ENCODE peak calls at places on chromosomes 1 and 21, in nine cellular contexts. P, R, Z, H, K, J, L, W and Y are unnamed samples.

GRCh38 chr1:193850745-193851144 is 664.3 kb upstream of the B3GALT2 start:
- DNase-seq in P (no peak), R (peak; percentile 4), Z (no peak), H (no peak), K (no peak), J (no peak), L (no peak), W (no peak), Y (no peak)

GRCh38 chr1:50418600-50419109 is 4.6 kb downstream of the DMRTA2 start:
- DNase-seq in P (no peak), R (no peak), Z (no peak), H (no peak), K (peak; percentile 18), J (peak; percentile 54), L (no peak), W (no peak), Y (no peak)

GRCh38 chr1:150875197-150876110 is 945 bp downstream of the ARNT start:
- DNase-seq in P (peak; percentile 27), R (peak; percentile 26), Z (no peak), H (peak; percentile 45), K (peak; percentile 14), J (no peak), L (peak; percentile 52), W (no peak), Y (no peak)

GRCh38 chr1:16267690-16268180 is 30.8 kb upstream of the CPLANE2 start:
- DNase-seq in P (no peak), R (no peak), Z (no peak), H (no peak), K (no peak), J (no peak), L (no peak), W (no peak), Y (no peak)

GRCh38 chr21:46100426-46100825 is 2.5 kb downstream of the COL6A2 start:
- DNase-seq in P (no peak), R (peak; percentile 76), Z (no peak), H (peak; percentile 14), K (no peak), J (no peak), L (peak; percentile 61), W (peak; percentile 86), Y (no peak)

GRCh38 chr1:89608627-89609338 is 24.1 kb upstream of the LRRC8C start:
- DNase-seq in P (no peak), R (no peak), Z (no peak), H (no peak), K (no peak), J (no peak), L (no peak), W (no peak), Y (no peak)

GRCh38 chr21:45073301-45074047 is 906 bp upstream of the ADARB1 start:
- DNase-seq in P (peak; percentile 7), R (peak; percentile 30), Z (no peak), H (peak; percentile 38), K (peak; percentile 19), J (peak; percentile 61), L (no peak), W (peak; percentile 15), Y (no peak)

GRCh38 chr1:101975371-101975770 is 21.4 kb downstream of the OLFM3 start:
- DNase-seq in P (no peak), R (no peak), Z (no peak), H (no peak), K (no peak), J (no peak), L (no peak), W (no peak), Y (no peak)

GRCh38 chr1:91757760-91758545 is 128.0 kb downstream of the TGFBR3 start:
- DNase-seq in P (no peak), R (peak; percentile 43), Z (no peak), H (no peak), K (no peak), J (no peak), L (no peak), W (peak; percentile 98), Y (no peak)

GRCh38 chr21:32975811-32976507 is 49.8 kb upstream of the OLIG2 start:
- DNase-seq in P (no peak), R (no peak), Z (no peak), H (no peak), K (no peak), J (no peak), L (no peak), W (no peak), Y (no peak)

GRCh38 chr1:162389021-162389818 is 7.7 kb downstream of the C1orf226 start:
- DNase-seq in P (no peak), R (peak; percentile 44), Z (peak; percentile 65), H (no peak), K (no peak), J (no peak), L (no peak), W (peak; percentile 48), Y (no peak)

GRCh38 chr1:10724052-10724494 is 72.4 kb downstream of the CASZ1 start:
- DNase-seq in P (no peak), R (peak; percentile 32), Z (peak; percentile 27), H (peak; percentile 66), K (peak; percentile 38), J (no peak), L (peak; percentile 42), W (peak; percentile 30), Y (peak; percentile 25)

GRCh38 chr1:99608058-99608457 is 37.9 kb upstream of the PALMD start:
- DNase-seq in P (no peak), R (no peak), Z (no peak), H (no peak), K (no peak), J (no peak), L (no peak), W (no peak), Y (no peak)

GRCh38 chr21:42537106-42537742 is 23.6 kb downstream of the SLC37A1 start:
- DNase-seq in P (peak; percentile 66), R (peak; percentile 17), Z (no peak), H (no peak), K (no peak), J (no peak), L (peak; percentile 16), W (no peak), Y (no peak)

GRCh38 chr1:218604217-218604616 is 259.1 kb downstream of the TGFB2 start:
- DNase-seq in P (no peak), R (no peak), Z (no peak), H (no peak), K (no peak), J (no peak), L (no peak), W (no peak), Y (no peak)

DNA sequence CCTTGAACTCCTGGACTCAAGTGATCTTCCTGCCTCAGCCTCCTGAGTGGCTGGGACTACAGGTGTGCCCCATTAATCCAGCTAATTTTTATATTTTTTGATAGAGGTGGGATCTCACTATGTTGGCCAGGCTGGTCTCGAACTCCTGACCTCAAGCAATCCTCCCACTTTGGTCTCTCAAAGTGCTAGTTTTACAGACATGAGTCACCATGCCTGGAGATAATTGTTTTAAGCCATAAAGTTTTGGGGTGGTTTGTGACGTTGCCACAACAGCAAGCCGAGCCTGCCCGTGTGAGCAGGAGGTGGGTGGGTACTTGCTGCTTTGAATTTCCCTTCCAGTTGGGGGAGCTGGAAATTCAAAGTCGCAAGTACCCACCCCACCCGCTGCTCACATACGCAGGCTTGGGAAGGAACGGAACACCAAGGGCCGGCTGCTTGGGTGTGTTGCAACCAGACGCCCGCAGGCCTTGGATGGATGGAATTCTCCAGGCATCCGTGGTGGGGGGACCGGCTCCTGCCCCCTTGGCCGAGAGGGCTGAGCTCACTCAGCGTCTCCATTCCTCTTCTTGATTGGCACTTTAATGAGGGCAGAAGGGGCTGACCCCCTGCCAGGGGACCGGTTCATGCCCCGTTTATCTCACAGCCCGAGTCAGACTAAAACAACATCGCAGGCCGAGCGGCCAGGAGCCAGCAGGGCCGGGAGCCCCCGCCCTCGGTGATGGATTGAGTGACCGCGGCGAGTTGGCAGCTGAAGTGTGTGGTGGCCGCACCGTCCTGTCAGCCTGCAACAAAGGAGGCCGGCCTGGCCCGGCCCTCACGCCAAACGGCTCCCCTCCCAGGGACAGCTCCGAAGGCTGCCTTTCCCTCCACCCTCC is 78.1 kb downstream of the DHRS3 start:
- DNase-seq in P (no peak), R (peak; percentile 98), Z (peak; percentile 66), H (peak; percentile 57), K (peak; percentile 78), J (peak; percentile 86), L (peak; percentile 94), W (peak; percentile 97), Y (peak; percentile 96)
- TF ChIP-seq CTCF in P (no peak), R (peak; percentile 14), Z (no peak), H (no peak), K (no peak), J (no peak), L (no peak), W (peak; percentile 28), Y (peak; percentile 10)

DNA sequence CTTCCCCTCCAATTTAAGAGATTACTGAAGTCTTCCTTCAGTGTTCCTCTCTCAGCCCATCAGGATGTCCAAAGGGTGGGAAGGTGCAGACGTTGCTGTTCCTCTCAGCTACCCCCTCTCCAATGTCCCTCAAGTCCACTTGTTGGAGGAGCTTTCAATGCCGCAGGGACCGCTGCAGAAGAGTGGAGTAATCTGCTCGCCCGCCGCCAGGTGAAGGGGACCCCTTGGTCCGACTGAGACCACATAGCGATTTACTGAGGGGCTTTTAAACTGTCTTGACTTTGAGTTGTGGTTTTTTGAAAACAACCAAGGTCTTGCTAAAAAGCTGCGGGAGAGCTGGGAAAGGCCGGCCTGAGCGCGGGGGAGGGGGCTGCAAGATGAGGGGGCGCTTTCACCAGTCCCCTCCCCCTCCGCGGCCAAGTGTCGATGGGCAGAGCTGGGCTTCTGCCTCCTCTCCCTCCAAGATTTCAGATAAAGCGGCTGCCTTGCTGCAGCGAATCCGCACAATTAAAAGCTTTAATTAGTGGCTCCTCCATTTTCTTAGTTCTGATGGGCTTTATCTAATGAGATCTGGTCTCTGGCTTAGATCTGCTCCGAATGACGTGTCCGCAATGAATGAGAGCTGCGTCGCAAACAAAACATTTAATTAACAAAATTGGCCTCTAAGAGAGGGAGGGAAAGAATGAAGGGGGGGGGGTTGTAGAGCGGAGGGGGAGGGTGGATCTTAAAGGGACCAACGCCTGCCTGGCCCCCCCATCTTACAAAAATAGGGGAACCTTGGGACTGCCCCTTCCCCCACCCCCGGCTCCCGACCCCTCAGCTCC is 5.9 kb downstream of the LMO4 start:
- DNase-seq in P (peak; percentile 52), R (peak; percentile 42), Z (no peak), H (peak; percentile 39), K (peak; percentile 51), J (peak; percentile 74), L (no peak), W (no peak), Y (no peak)
- TF ChIP-seq CTCF in P (peak; percentile 25), R (peak; percentile 23), Z (no peak), H (no peak), K (peak; percentile 33), J (peak; percentile 38), L (peak; percentile 17), W (no peak), Y (peak; percentile 23)

DNA sequence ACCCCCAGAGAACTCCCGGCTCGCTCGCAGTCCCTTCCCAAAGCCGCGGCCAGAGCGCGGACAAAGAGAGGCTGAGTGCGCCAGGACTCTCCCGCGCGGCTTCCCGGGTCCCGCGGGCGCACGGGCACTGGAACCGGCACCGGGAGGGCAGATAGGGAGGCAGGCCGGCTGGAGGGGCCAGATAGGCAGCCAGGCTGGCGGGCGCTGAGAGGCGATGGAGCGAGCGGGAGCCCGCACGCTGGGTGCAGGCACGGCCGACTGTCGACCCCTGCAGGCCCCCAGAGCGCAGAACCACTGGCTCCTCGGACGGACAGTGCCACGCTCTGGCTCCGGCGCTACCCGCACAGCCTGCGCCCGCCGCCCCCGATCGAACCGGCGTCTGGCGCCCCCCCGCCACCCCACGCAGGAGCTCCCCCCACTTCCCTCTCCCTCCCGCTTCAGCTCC is 634 bp downstream of the SLC6A9 start:
- DNase-seq in P (peak; percentile 44), R (peak; percentile 33), Z (no peak), H (no peak), K (peak; percentile 70), J (peak; percentile 77), L (peak; percentile 35), W (peak; percentile 28), Y (no peak)
- TF ChIP-seq CTCF in P (peak; percentile 15), R (peak; percentile 18), Z (peak; percentile 6), H (no peak), K (no peak), J (peak; percentile 15), L (no peak), W (peak; percentile 9), Y (peak; percentile 29)

GRCh38 chr1:228336308-228337030 is 70.2 kb downstream of the TRIM11 start:
- DNase-seq in P (no peak), R (no peak), Z (no peak), H (no peak), K (no peak), J (peak; percentile 14), L (no peak), W (no peak), Y (no peak)
- TF ChIP-seq CTCF in P (no peak), R (no peak), Z (no peak), H (no peak), K (no peak), J (no peak), L (no peak), W (no peak), Y (no peak)